ENCODE peak calls at places on chromosomes 2 and 18, in nine cellular contexts. One of them, this sample, is unnamed.

GRCh38 chr2:181810823-181811695 is 80.5 kb upstream of the ITPRID2 start:
- DNase-seq in BJ: no peak
- DNase-seq in activated CD8-positive, alpha-beta T cell treated with anti-CD3 and anti-CD28 coated beads for 36 hours: no peak
- DNase-seq in AG10803: peak
- DNase-seq in Calu3: peak
- DNase-seq in neural progenitor cell: no peak
- DNase-seq in transverse colon: peak
- DNase-seq in natural killer cell: no peak
- DNase-seq in right lobe of liver: no peak
- DNase-seq in this sample: no peak

GRCh38 chr18:70354771-70355170 is 65.9 kb downstream of the SOCS6 start:
- DNase-seq in BJ: no peak
- DNase-seq in Calu3: no peak
- DNase-seq in activated CD8-positive, alpha-beta T cell treated with anti-CD3 and anti-CD28 coated beads for 36 hours: no peak
- DNase-seq in AG10803: no peak
- DNase-seq in transverse colon: no peak
- DNase-seq in natural killer cell: no peak
- DNase-seq in right lobe of liver: no peak
- DNase-seq in neural progenitor cell: no peak
- DNase-seq in this sample: no peak

GRCh38 chr2:15560404-15560987 is 638 bp downstream of the NBAS start:
- DNase-seq in AG10803: peak
- DNase-seq in Calu3: peak
- DNase-seq in neural progenitor cell: peak
- DNase-seq in transverse colon: no peak
- DNase-seq in activated CD8-positive, alpha-beta T cell treated with anti-CD3 and anti-CD28 coated beads for 36 hours: peak
- DNase-seq in natural killer cell: no peak
- DNase-seq in BJ: no peak
- DNase-seq in right lobe of liver: no peak
- DNase-seq in this sample: no peak

GRCh38 chr2:57278451-57278850 is 768.2 kb upstream of the VRK2 start:
- DNase-seq in transverse colon: no peak
- DNase-seq in neural progenitor cell: no peak
- DNase-seq in Calu3: no peak
- DNase-seq in BJ: no peak
- DNase-seq in natural killer cell: no peak
- DNase-seq in activated CD8-positive, alpha-beta T cell treated with anti-CD3 and anti-CD28 coated beads for 36 hours: no peak
- DNase-seq in right lobe of liver: no peak
- DNase-seq in AG10803: no peak
- DNase-seq in this sample: no peak

GRCh38 chr18:35835366-35835765 is 137.1 kb upstream of the RMP24 start:
- DNase-seq in transverse colon: no peak
- DNase-seq in BJ: no peak
- DNase-seq in Calu3: no peak
- DNase-seq in AG10803: no peak
- DNase-seq in right lobe of liver: no peak
- DNase-seq in activated CD8-positive, alpha-beta T cell treated with anti-CD3 and anti-CD28 coated beads for 36 hours: no peak
- DNase-seq in neural progenitor cell: no peak
- DNase-seq in natural killer cell: no peak
- DNase-seq in this sample: no peak

GRCh38 chr2:238494573-238494961 is 67.8 kb downstream of the ASB1 start:
- DNase-seq in natural killer cell: no peak
- DNase-seq in right lobe of liver: no peak
- DNase-seq in activated CD8-positive, alpha-beta T cell treated with anti-CD3 and anti-CD28 coated beads for 36 hours: no peak
- DNase-seq in BJ: no peak
- DNase-seq in AG10803: no peak
- DNase-seq in transverse colon: no peak
- DNase-seq in Calu3: no peak
- DNase-seq in neural progenitor cell: no peak
- DNase-seq in this sample: no peak

GRCh38 chr2:71736091-71736878 is 282.9 kb downstream of the DYSF start:
- DNase-seq in neural progenitor cell: no peak
- DNase-seq in right lobe of liver: no peak
- DNase-seq in natural killer cell: no peak
- DNase-seq in activated CD8-positive, alpha-beta T cell treated with anti-CD3 and anti-CD28 coated beads for 36 hours: no peak
- DNase-seq in Calu3: no peak
- DNase-seq in AG10803: no peak
- DNase-seq in transverse colon: peak
- DNase-seq in BJ: no peak
- DNase-seq in this sample: no peak

GRCh38 chr2:237774811-237775553 is 23.6 kb upstream of the RBM44 start:
- DNase-seq in neural progenitor cell: peak
- DNase-seq in right lobe of liver: peak
- DNase-seq in AG10803: peak
- DNase-seq in BJ: no peak
- DNase-seq in transverse colon: peak
- DNase-seq in Calu3: peak
- DNase-seq in activated CD8-positive, alpha-beta T cell treated with anti-CD3 and anti-CD28 coated beads for 36 hours: peak
- DNase-seq in natural killer cell: peak
- DNase-seq in this sample: peak

GRCh38 chr18:34965511-34965910 is 75.7 kb upstream of the MAPRE2 start:
- DNase-seq in right lobe of liver: no peak
- DNase-seq in neural progenitor cell: no peak
- DNase-seq in transverse colon: no peak
- DNase-seq in natural killer cell: no peak
- DNase-seq in AG10803: no peak
- DNase-seq in activated CD8-positive, alpha-beta T cell treated with anti-CD3 and anti-CD28 coated beads for 36 hours: no peak
- DNase-seq in Calu3: no peak
- DNase-seq in BJ: no peak
- DNase-seq in this sample: no peak

GRCh38 chr2:28613616-28614501 is 118.0 kb downstream of the PLB1 start:
- DNase-seq in natural killer cell: no peak
- DNase-seq in right lobe of liver: no peak
- DNase-seq in neural progenitor cell: peak
- DNase-seq in BJ: no peak
- DNase-seq in AG10803: no peak
- DNase-seq in Calu3: peak
- DNase-seq in transverse colon: no peak
- DNase-seq in activated CD8-positive, alpha-beta T cell treated with anti-CD3 and anti-CD28 coated beads for 36 hours: peak
- DNase-seq in this sample: no peak

GRCh38 chr2:58484201-58484600 is 243.1 kb upstream of the FANCL start:
- DNase-seq in BJ: peak
- DNase-seq in activated CD8-positive, alpha-beta T cell treated with anti-CD3 and anti-CD28 coated beads for 36 hours: no peak
- DNase-seq in AG10803: peak
- DNase-seq in natural killer cell: no peak
- DNase-seq in neural progenitor cell: no peak
- DNase-seq in transverse colon: no peak
- DNase-seq in Calu3: no peak
- DNase-seq in right lobe of liver: no peak
- DNase-seq in this sample: no peak

GRCh38 chr18:62452280-62452824 is 70.5 kb upstream of the ZCCHC2 start:
- DNase-seq in activated CD8-positive, alpha-beta T cell treated with anti-CD3 and anti-CD28 coated beads for 36 hours: peak
- DNase-seq in AG10803: peak
- DNase-seq in natural killer cell: no peak
- DNase-seq in Calu3: peak
- DNase-seq in BJ: no peak
- DNase-seq in right lobe of liver: peak
- DNase-seq in transverse colon: no peak
- DNase-seq in neural progenitor cell: no peak
- DNase-seq in this sample: no peak

GRCh38 chr18:9568186-9568585 is 46.2 kb downstream of the PPP4R1 start:
- DNase-seq in right lobe of liver: no peak
- DNase-seq in activated CD8-positive, alpha-beta T cell treated with anti-CD3 and anti-CD28 coated beads for 36 hours: no peak
- DNase-seq in AG10803: no peak
- DNase-seq in natural killer cell: no peak
- DNase-seq in neural progenitor cell: no peak
- DNase-seq in transverse colon: no peak
- DNase-seq in BJ: no peak
- DNase-seq in Calu3: no peak
- DNase-seq in this sample: no peak

GRCh38 chr2:235011607-235011928 is 59.8 kb downstream of the SH3BP4 start:
- DNase-seq in Calu3: no peak
- DNase-seq in activated CD8-positive, alpha-beta T cell treated with anti-CD3 and anti-CD28 coated beads for 36 hours: no peak
- DNase-seq in AG10803: no peak
- DNase-seq in natural killer cell: no peak
- DNase-seq in transverse colon: no peak
- DNase-seq in BJ: no peak
- DNase-seq in neural progenitor cell: no peak
- DNase-seq in right lobe of liver: no peak
- DNase-seq in this sample: peak

GRCh38 chr2:199258291-199258690 is 199.4 kb downstream of the SATB2 start:
- DNase-seq in neural progenitor cell: no peak
- DNase-seq in Calu3: peak
- DNase-seq in right lobe of liver: no peak
- DNase-seq in natural killer cell: no peak
- DNase-seq in transverse colon: no peak
- DNase-seq in AG10803: peak
- DNase-seq in activated CD8-positive, alpha-beta T cell treated with anti-CD3 and anti-CD28 coated beads for 36 hours: no peak
- DNase-seq in BJ: no peak
- DNase-seq in this sample: no peak
- TF ChIP-seq CTCF in neural progenitor cell: peak
- TF ChIP-seq CTCF in Calu3: no peak
- TF ChIP-seq CTCF in right lobe of liver: no peak
- TF ChIP-seq CTCF in natural killer cell: no peak
- TF ChIP-seq CTCF in transverse colon: no peak
- TF ChIP-seq CTCF in AG10803: peak
- TF ChIP-seq CTCF in activated CD8-positive, alpha-beta T cell treated with anti-CD3 and anti-CD28 coated beads for 36 hours: no peak
- TF ChIP-seq CTCF in BJ: peak
- TF ChIP-seq CTCF in this sample: peak

GRCh38 chr2:221518937-221519635 is 53.0 kb downstream of the EPHA4 start:
- DNase-seq in BJ: no peak
- DNase-seq in natural killer cell: no peak
- DNase-seq in transverse colon: peak
- DNase-seq in Calu3: no peak
- DNase-seq in activated CD8-positive, alpha-beta T cell treated with anti-CD3 and anti-CD28 coated beads for 36 hours: peak
- DNase-seq in right lobe of liver: no peak
- DNase-seq in neural progenitor cell: no peak
- DNase-seq in AG10803: no peak
- DNase-seq in this sample: no peak

GRCh38 chr2:221517362-221518121 is 54.6 kb downstream of the EPHA4 start:
- DNase-seq in Calu3: peak
- DNase-seq in AG10803: peak
- DNase-seq in activated CD8-positive, alpha-beta T cell treated with anti-CD3 and anti-CD28 coated beads for 36 hours: peak
- DNase-seq in natural killer cell: peak
- DNase-seq in neural progenitor cell: no peak
- DNase-seq in transverse colon: peak
- DNase-seq in BJ: peak
- DNase-seq in right lobe of liver: no peak
- DNase-seq in this sample: no peak

GRCh38 chr2:221524158-221524557 is 47.9 kb downstream of the EPHA4 start:
- DNase-seq in neural progenitor cell: no peak
- DNase-seq in natural killer cell: no peak
- DNase-seq in right lobe of liver: no peak
- DNase-seq in BJ: no peak
- DNase-seq in Calu3: no peak
- DNase-seq in AG10803: no peak
- DNase-seq in activated CD8-positive, alpha-beta T cell treated with anti-CD3 and anti-CD28 coated beads for 36 hours: no peak
- DNase-seq in transverse colon: no peak
- DNase-seq in this sample: no peak

GRCh38 chr2:221518201-221518936 is 53.7 kb downstream of the EPHA4 start:
- DNase-seq in BJ: no peak
- DNase-seq in right lobe of liver: no peak
- DNase-seq in activated CD8-positive, alpha-beta T cell treated with anti-CD3 and anti-CD28 coated beads for 36 hours: peak
- DNase-seq in natural killer cell: peak
- DNase-seq in Calu3: no peak
- DNase-seq in neural progenitor cell: no peak
- DNase-seq in transverse colon: no peak
- DNase-seq in AG10803: no peak
- DNase-seq in this sample: no peak

DNA sequence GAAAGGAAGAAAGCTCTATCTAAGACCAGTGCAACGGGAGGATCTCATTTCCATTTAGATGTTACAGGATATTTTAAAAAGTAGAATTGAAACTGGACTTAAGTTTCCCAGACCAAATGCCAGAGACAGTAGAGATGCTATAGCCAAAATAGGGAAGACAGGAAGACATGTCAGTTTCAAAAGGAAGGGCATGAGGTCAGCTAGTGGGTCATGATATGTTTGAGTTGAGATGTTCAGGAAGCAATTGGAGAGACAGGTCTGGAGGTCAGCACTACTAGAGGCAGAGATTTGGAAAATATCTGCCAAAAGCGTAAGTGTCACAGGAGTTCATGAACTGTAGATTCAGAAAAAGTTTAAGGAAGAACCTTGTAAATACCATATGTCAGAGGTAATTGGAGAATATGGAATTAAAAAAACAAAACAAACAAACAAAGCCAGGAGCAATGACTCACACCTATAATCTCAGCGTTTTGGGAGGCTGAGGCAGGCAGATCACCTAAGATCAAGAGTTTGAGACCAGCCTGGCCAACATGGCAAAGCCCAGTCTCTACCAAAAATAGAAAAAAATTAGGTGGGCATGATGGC is 50.8 kb downstream of the EPHA4 start:
- DNase-seq in AG10803: no peak
- DNase-seq in transverse colon: no peak
- DNase-seq in natural killer cell: no peak
- DNase-seq in BJ: no peak
- DNase-seq in Calu3: no peak
- DNase-seq in right lobe of liver: no peak
- DNase-seq in activated CD8-positive, alpha-beta T cell treated with anti-CD3 and anti-CD28 coated beads for 36 hours: no peak
- DNase-seq in neural progenitor cell: no peak
- DNase-seq in this sample: no peak
- TF ChIP-seq CTCF in AG10803: no peak
- TF ChIP-seq CTCF in transverse colon: no peak
- TF ChIP-seq CTCF in natural killer cell: no peak
- TF ChIP-seq CTCF in BJ: no peak
- TF ChIP-seq CTCF in Calu3: no peak
- TF ChIP-seq CTCF in right lobe of liver: no peak
- TF ChIP-seq CTCF in activated CD8-positive, alpha-beta T cell treated with anti-CD3 and anti-CD28 coated beads for 36 hours: no peak
- TF ChIP-seq CTCF in neural progenitor cell: no peak
- TF ChIP-seq CTCF in this sample: no peak

DNA sequence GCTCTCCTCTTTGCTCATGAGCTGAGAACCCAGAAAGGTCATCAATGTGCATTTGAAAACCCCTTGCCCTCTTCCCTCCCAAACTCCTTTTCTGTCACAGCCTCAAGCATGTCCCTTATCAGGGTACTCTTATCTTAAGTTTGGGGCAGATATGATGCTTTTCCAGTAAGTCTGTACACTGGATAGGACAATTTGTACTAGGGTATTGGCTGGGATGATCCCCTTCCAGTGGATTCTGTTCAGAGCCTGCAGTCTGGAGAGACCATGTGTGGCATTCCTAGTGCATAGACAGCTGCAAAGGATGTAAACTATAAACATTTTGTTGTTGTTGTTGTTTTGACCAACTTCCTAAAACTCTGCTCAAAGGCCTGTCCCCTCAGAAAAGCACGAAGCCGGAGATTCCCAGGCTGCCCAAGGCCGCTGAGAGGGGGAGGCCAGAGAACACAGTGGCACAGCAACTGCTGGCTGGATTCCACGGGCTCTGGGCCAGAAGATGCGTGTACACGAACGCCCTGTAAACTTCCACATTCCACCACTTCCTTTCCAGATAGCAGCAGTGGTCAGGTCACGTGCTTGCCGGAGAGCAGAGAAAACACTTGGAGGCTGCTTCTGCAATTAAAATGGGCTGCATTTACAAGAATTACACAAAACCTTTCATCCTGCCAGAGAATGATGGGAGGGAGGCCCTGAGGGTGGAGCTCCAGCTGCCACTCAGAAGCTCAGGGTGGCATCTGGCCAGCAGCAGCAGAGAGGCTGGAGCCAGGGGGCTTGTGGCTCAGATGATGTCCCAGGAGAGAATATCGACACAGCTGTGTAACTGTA is 42.1 kb downstream of the BMP10 start:
- DNase-seq in BJ: peak
- DNase-seq in transverse colon: peak
- DNase-seq in right lobe of liver: peak
- DNase-seq in AG10803: peak
- DNase-seq in neural progenitor cell: no peak
- DNase-seq in activated CD8-positive, alpha-beta T cell treated with anti-CD3 and anti-CD28 coated beads for 36 hours: peak
- DNase-seq in natural killer cell: peak
- DNase-seq in Calu3: peak
- DNase-seq in this sample: no peak
- TF ChIP-seq CTCF in BJ: no peak
- TF ChIP-seq CTCF in transverse colon: peak
- TF ChIP-seq CTCF in right lobe of liver: no peak
- TF ChIP-seq CTCF in AG10803: no peak
- TF ChIP-seq CTCF in neural progenitor cell: no peak
- TF ChIP-seq CTCF in activated CD8-positive, alpha-beta T cell treated with anti-CD3 and anti-CD28 coated beads for 36 hours: no peak
- TF ChIP-seq CTCF in natural killer cell: no peak
- TF ChIP-seq CTCF in Calu3: no peak
- TF ChIP-seq CTCF in this sample: no peak

GRCh38 chr2:74142340-74142739 is 5.4 kb downstream of the BOLA3 start:
- DNase-seq in Calu3: no peak
- DNase-seq in right lobe of liver: no peak
- DNase-seq in transverse colon: no peak
- DNase-seq in AG10803: no peak
- DNase-seq in activated CD8-positive, alpha-beta T cell treated with anti-CD3 and anti-CD28 coated beads for 36 hours: no peak
- DNase-seq in neural progenitor cell: peak
- DNase-seq in BJ: no peak
- DNase-seq in natural killer cell: no peak
- DNase-seq in this sample: no peak
- TF ChIP-seq CTCF in Calu3: no peak
- TF ChIP-seq CTCF in right lobe of liver: no peak
- TF ChIP-seq CTCF in transverse colon: no peak
- TF ChIP-seq CTCF in AG10803: no peak
- TF ChIP-seq CTCF in activated CD8-positive, alpha-beta T cell treated with anti-CD3 and anti-CD28 coated beads for 36 hours: no peak
- TF ChIP-seq CTCF in neural progenitor cell: peak
- TF ChIP-seq CTCF in BJ: peak
- TF ChIP-seq CTCF in natural killer cell: no peak
- TF ChIP-seq CTCF in this sample: peak